ENCODE peak calls at places on chromosomes 13 and 19, in four cellular contexts. O, K, E and W are unnamed samples.

GRCh38 chr19:17641181-17641580 is 47.0 kb downstream of the UNC13A start:
- DNase-seq in O (no peak), K (no peak), E (no peak), W (no peak)

GRCh38 chr13:98239156-98240076 is 62.3 kb upstream of the RNF113B start:
- DNase-seq in E (no peak), K (no peak), O (no peak), W (peak; percentile 83)

GRCh38 chr13:42181381-42181953 is 90.5 kb upstream of the AKAP11 start:
- DNase-seq in O (no peak), K (no peak), E (no peak), W (peak; percentile 22)

GRCh38 chr19:3270908-3271307 is 46.4 kb downstream of the CELF5 start:
- DNase-seq in E (peak; percentile 84), O (peak; percentile 73), K (no peak), W (peak; percentile 47)

GRCh38 chr19:4871711-4872110 is 4.2 kb upstream of the PLIN3 start:
- DNase-seq in K (no peak), E (no peak), O (no peak), W (no peak)

GRCh38 chr19:10112895-10113591 is 1.6 kb downstream of the P2RY11 start:
- DNase-seq in K (no peak), E (peak; percentile 71), O (peak; percentile 77), W (no peak)

GRCh38 chr13:59392328-59392727 is 771.4 kb downstream of the DIAPH3 start:
- DNase-seq in K (no peak), E (no peak), O (no peak), W (no peak)

GRCh38 chr19:53333071-53333465 is 481 bp upstream of the ZNF845 start:
- DNase-seq in E (no peak), K (peak; percentile 35), O (peak; percentile 54), W (peak; percentile 76)

GRCh38 chr19:40257096-40257517 is 28.0 kb downstream of the AKT2 start:
- DNase-seq in O (no peak), E (no peak), K (no peak), W (no peak)

GRCh38 chr19:55641376-55642152 is 762 bp downstream of the ZNF580 start:
- DNase-seq in O (peak; percentile 67), K (no peak), E (peak; percentile 55), W (no peak)

GRCh38 chr13:108987488-108987887 is 358.1 kb downstream of the MYO16 start:
- DNase-seq in E (peak; percentile 68), O (no peak), K (no peak), W (peak; percentile 13)

GRCh38 chr13:76879211-76879875 is 6.9 kb downstream of the KCTD12 start:
- DNase-seq in K (peak; percentile 69), E (peak; percentile 78), O (peak; percentile 80), W (no peak)

GRCh38 chr19:56132316-56132822 is 8.7 kb upstream of the ZNF444 start:
- DNase-seq in E (no peak), K (peak; percentile 78), O (no peak), W (peak; percentile 53)

GRCh38 chr13:20473888-20474287 is 51.8 kb downstream of the CRYL1 start:
- DNase-seq in E (no peak), K (no peak), O (no peak), W (no peak)

GRCh38 chr13:95833713-95834112 is 156.8 kb downstream of the DNAJC3 start:
- DNase-seq in O (no peak), K (no peak), E (peak; percentile 11), W (no peak)

GRCh38 chr13:95367309-95367843 is 66.1 kb upstream of the ABCC4 start:
- DNase-seq in K (no peak), E (peak; percentile 83), O (no peak), W (no peak)

GRCh38 chr19:49894879-49895565 is 1.7 kb downstream of the IL4I1 start:
- DNase-seq in O (peak; percentile 68), E (no peak), K (no peak), W (no peak)

GRCh38 chr19:7998081-7998480 is 7.4 kb downstream of the ELAVL1 start:
- DNase-seq in K (no peak), O (no peak), E (no peak), W (no peak)

GRCh38 chr13:85170372-85170771 is 628.8 kb downstream of the SLITRK6 start:
- DNase-seq in O (no peak), E (no peak), K (no peak), W (no peak)

GRCh38 chr13:37636701-37637100 is 38.1 kb upstream of the POSTN start:
- DNase-seq in O (no peak), E (no peak), K (no peak), W (no peak)

DNA sequence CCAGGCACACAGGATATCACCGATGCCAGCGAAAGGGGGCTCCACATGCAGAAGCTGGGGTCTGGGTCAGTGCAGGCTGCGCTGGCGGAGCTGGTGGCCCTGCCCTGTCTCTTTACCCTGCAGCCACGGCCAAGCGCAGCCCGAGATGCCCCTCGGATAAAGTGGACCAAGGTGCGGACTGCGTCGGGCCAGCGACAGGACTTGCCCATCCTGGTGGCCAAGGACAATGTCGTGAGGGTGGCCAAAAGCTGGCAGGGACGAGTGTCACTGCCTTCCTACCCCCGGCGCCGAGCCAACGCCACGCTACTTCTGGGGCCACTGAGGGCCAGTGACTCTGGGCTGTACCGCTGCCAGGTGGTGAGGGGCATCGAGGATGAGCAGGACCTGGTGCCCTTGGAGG is 7.2 kb downstream of the NCAN start:
- DNase-seq in K (no peak), O (no peak), E (no peak), W (no peak)
- H3K27me3 ChIP-seq in K (peaks cover 4% of the 10 kb centered on the region), O (peaks cover 3% of the 10 kb centered on the region), E (peaks cover 12% of the 10 kb centered on the region), W (no peaks in the 10 kb centered on the region)

GRCh38 chr13:33640832-33641231 is 177.1 kb upstream of the RFC3 start:
- DNase-seq in O (no peak), K (no peak), E (no peak), W (no peak)

GRCh38 chr13:33636955-33637670 is 180.8 kb upstream of the RFC3 start:
- DNase-seq in K (no peak), O (no peak), E (no peak), W (no peak)

GRCh38 chr13:33637978-33638743 is 179.8 kb upstream of the RFC3 start:
- DNase-seq in E (no peak), K (no peak), O (no peak), W (no peak)

GRCh38 chr13:33639640-33640080 is 178.3 kb upstream of the RFC3 start:
- DNase-seq in K (no peak), O (no peak), E (no peak), W (no peak)

GRCh38 chr13:33639158-33639557 is 178.8 kb upstream of the RFC3 start:
- DNase-seq in O (no peak), E (no peak), K (no peak), W (no peak)
- H3K4me1 ChIP-seq in O (no peaks in the 10 kb centered on the region), E (peaks cover 12% of the 10 kb centered on the region), K (peaks cover 27% of the 10 kb centered on the region), W (peaks cover 3% of the 10 kb centered on the region)

DNA sequence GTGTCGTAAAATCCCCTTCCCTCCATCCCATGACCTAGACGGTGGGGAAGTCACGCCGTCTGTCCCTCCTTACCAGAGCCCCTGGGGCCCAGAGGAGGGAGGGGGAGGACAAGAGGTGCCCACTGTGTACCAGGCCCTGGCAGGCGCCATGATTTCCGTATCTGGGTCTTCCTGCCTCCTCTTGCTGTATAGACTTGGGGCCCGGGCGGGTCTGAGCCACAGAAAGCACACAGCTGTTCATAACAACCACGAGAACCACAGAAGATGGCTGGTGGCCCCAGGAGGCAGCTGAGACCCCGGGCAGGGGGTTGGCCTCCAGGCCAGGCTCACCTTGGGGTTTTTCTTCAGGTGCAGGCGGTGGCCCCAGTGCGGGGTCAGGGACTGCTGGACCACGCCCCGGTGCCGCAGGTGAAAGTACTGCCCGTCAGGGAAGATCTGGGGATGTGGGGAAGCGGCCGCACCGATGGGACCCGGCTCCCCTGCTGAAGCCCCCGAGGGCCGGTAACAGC is 633 bp downstream of the PCSK4 start:
- DNase-seq in E (no peak), K (no peak), O (peak; percentile 29), W (peak; percentile 32)
- H3K27me3 ChIP-seq in E (no peaks in the 10 kb centered on the region), K (no peaks in the 10 kb centered on the region), O (no peaks in the 10 kb centered on the region), W (no peaks in the 10 kb centered on the region)

GRCh38 chr19:48329167-48329891 is 4.0 kb downstream of the EMP3 start:
- DNase-seq in K (no peak), O (peak; percentile 79), E (peak; percentile 64), W (no peak)

GRCh38 chr19:48333467-48334384 is 8.4 kb downstream of the EMP3 start:
- DNase-seq in E (peak; percentile 96), O (peak; percentile 94), K (peak; percentile 92), W (no peak)

GRCh38 chr19:48332662-48333466 is 7.5 kb downstream of the EMP3 start:
- DNase-seq in O (peak; percentile 100), K (peak; percentile 94), E (peak; percentile 100), W (peak; percentile 97)

GRCh38 chr19:48332351-48332661 is 7.0 kb downstream of the EMP3 start:
- DNase-seq in E (no peak), K (no peak), O (no peak), W (no peak)

DNA sequence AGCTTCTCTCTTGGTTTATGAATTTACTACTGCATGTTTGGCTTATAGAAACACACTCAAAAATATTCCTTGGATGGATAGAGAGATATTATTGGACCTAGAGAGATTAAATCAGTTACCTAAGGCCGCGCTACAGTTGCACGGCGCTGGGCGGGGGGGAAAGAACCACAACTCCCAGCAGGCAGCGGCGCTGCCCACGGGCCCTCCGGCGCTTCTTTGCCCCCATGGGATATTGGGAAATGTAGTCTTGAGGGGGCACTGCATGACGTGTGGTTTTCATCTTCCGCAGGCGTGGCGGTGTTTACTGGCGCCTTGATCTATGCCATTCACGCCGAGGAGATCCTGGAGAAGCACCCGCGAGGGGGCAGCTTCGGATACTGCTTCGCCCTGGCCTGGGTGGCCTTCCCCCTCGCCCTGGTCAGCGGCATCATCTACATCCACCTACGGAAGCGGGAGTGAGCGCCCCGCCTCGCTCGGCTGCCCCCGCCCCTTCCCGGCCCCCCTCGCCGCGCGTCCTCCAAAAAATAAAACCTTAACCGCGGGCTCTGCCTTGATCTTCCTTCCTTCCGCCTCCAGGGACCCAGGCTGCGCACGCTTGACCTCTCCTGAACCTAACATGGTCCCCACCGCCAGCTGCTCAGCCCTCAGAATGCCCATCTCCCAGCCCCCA is 4.8 kb downstream of the EMP3 start:
- DNase-seq in E (no peak), K (peak; percentile 79), O (peak; percentile 91), W (no peak)
- H3K4me1 ChIP-seq in E (peaks cover 26% of the 10 kb centered on the region), K (peaks cover 2% of the 10 kb centered on the region), O (peaks cover 72% of the 10 kb centered on the region), W (peaks cover 6% of the 10 kb centered on the region)

DNA sequence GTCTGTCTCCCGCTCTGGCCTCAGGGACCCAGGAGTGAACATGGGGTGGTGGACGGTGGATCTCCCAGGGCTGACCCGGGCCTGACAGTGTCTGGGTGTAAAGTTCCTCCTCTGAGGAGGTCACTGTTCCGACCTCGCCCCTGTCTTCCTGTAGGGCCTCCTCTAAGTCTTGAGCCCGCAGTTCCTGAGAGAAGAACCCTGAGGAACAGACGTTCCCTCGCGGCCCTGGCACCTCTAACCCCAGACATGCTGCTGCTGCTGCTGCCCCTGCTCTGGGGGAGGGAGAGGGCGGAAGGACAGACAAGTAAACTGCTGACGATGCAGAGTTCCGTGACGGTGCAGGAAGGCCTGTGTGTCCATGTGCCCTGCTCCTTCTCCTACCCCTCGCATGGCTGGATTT is at the start of gene SIGLEC9:
- DNase-seq in K (no peak), E (no peak), O (no peak), W (no peak)
- H3K27me3 ChIP-seq in K (no peaks in the 10 kb centered on the region), E (peaks cover 5% of the 10 kb centered on the region), O (no peaks in the 10 kb centered on the region), W (peaks cover 21% of the 10 kb centered on the region)

GRCh38 chr13:75390229-75390628 is 91.7 kb downstream of the TBC1D4 start:
- DNase-seq in E (no peak), O (no peak), K (no peak), W (no peak)
- H3K4me1 ChIP-seq in E (no peaks in the 10 kb centered on the region), O (no peaks in the 10 kb centered on the region), K (peaks cover 6% of the 10 kb centered on the region), W (no peaks in the 10 kb centered on the region)

GRCh38 chr19:41518141-41518540 is 57.8 kb upstream of the CEACAM21 start:
- DNase-seq in O (no peak), K (no peak), E (no peak), W (no peak)
- H3K27me3 ChIP-seq in O (peaks cover 3% of the 10 kb centered on the region), K (no peaks in the 10 kb centered on the region), E (peaks cover 99% of the 10 kb centered on the region), W (peaks cover 44% of the 10 kb centered on the region)